ENCODE peak calls at places on chromosomes 4 and X, in four cellular contexts. I is GM23338, O is stomach, D is MM.1S. G is an unnamed sample.

GRCh38 chr4:74932832-74933561 is at the start of gene PARM1:
- DNase-seq in I (peak; percentile 96), D (peak; percentile 94), O (peak; percentile 94), G (peak; percentile 79)

GRCh38 chrX:105179644-105180043 is 40.9 kb downstream of the TEX13A start:
- DNase-seq in D (no peak), I (no peak), O (no peak), G (no peak)

GRCh38 chrX:11180571-11180970 is 69.4 kb downstream of the HCCS start:
- DNase-seq in O (no peak), I (no peak), D (no peak), G (no peak)

GRCh38 chr4:37827030-37827705 is 682 bp downstream of the PGM2 start:
- DNase-seq in O (peak; percentile 27), I (no peak), D (peak; percentile 6), G (no peak)

GRCh38 chrX:132330156-132330729 is 111.0 kb upstream of the RAP2C start:
- DNase-seq in I (no peak), O (no peak), D (peak; percentile 6), G (no peak)

GRCh38 chrX:39629001-39629400 is 468.8 kb downstream of the BCOR start:
- DNase-seq in I (no peak), O (no peak), D (no peak), G (no peak)

GRCh38 chr4:55397521-55398321 is 2.0 kb downstream of the TMEM165 start:
- DNase-seq in D (peak; percentile 17), I (no peak), O (no peak), G (no peak)

GRCh38 chrX:130111220-130111934 is 1.1 kb upstream of the ELF4 start:
- DNase-seq in I (peak; percentile 17), O (no peak), D (no peak), G (no peak)

GRCh38 chr4:76373919-76374552 is 46.9 kb downstream of the CCDC158 start:
- DNase-seq in D (no peak), I (no peak), O (no peak), G (no peak)

GRCh38 chrX:107628662-107629532 is 587 bp downstream of the PRPS1 start:
- DNase-seq in D (peak; percentile 35), O (no peak), I (peak; percentile 44), G (peak; percentile 51)

GRCh38 chr4:148112231-148112982 is 329.8 kb downstream of the NR3C2 start:
- DNase-seq in O (no peak), D (no peak), I (no peak), G (peak; percentile 70)

GRCh38 chr4:172942840-172943239 is 225.8 kb upstream of the GALNT7 start:
- DNase-seq in D (no peak), I (no peak), O (no peak), G (no peak)

GRCh38 chrX:23907106-23907495 is 637 bp downstream of the APOO start:
- DNase-seq in O (no peak), D (peak; percentile 33), I (peak; percentile 47), G (no peak)

GRCh38 chr4:94171616-94172015 is 36.0 kb upstream of the SMARCAD1 start:
- DNase-seq in I (peak; percentile 42), O (no peak), D (no peak), G (no peak)

GRCh38 chrX:121128946-121129345 is 81.5 kb downstream of the GLUD2 start:
- DNase-seq in O (no peak), D (no peak), I (no peak), G (peak; percentile 69)

GRCh38 chrX:123274796-123275195 is 90.7 kb downstream of the GRIA3 start:
- DNase-seq in D (no peak), O (no peak), I (no peak), G (no peak)

GRCh38 chrX:123282241-123282640 is 98.2 kb downstream of the GRIA3 start:
- DNase-seq in I (no peak), O (no peak), D (no peak), G (no peak)

GRCh38 chrX:123277347-123277746 is 93.3 kb downstream of the GRIA3 start:
- DNase-seq in I (peak; percentile 17), O (no peak), D (no peak), G (no peak)

GRCh38 chrX:123277821-123278220 is 93.7 kb downstream of the GRIA3 start:
- DNase-seq in O (no peak), I (peak; percentile 4), D (no peak), G (no peak)
- TF ChIP-seq CTCF in O (no peak), I (peak; percentile 14), D (no peak), G (no peak)

GRCh38 chrX:18899796-18900380 is 84.0 kb downstream of the PHKA2 start:
- DNase-seq in O (no peak), I (peak; percentile 35), D (no peak), G (peak; percentile 52)
- TF ChIP-seq CTCF in O (peak; percentile 15), I (peak; percentile 54), D (no peak), G (peak; percentile 59)

DNA sequence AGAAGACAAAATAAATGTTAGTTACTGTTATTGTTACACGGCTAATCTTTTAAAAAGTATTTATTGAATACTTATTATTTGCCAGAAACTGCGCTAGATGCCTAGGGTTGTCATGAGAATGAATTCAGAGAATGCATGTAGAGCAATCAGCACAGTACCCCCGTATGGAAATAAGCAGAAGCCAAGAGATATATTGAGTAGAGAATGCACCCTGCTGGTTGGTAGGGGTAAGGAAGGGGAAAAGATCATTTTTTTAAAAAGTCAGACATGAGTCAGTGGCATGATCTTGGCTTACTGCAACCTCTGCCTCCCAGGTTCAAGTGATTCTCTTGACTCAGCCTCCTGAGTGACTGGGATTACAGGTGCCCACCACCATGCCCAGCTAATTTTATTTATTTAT is 13.1 kb upstream of the DRP2 start:
- DNase-seq in D (peak; percentile 11), O (no peak), I (peak; percentile 52), G (peak; percentile 53)
- TF ChIP-seq CTCF in D (peak; percentile 35), O (peak; percentile 14), I (peak; percentile 39), G (peak; percentile 43)

GRCh38 chr4:5888222-5888701 is 4.6 kb downstream of the CRMP1 start:
- DNase-seq in D (no peak), O (no peak), I (peak; percentile 87), G (peak; percentile 75)
- TF ChIP-seq CTCF in D (no peak), O (no peak), I (no peak), G (no peak)

GRCh38 chr4:77615153-77615552 is 9.5 kb downstream of the CXCL13 start:
- DNase-seq in I (no peak), D (no peak), O (no peak), G (no peak)

GRCh38 chr4:77618383-77619241 is 13.0 kb downstream of the CXCL13 start:
- DNase-seq in I (peak; percentile 92), D (peak; percentile 71), O (peak; percentile 83), G (peak; percentile 54)

GRCh38 chr4:77617203-77617602 is 11.6 kb downstream of the CXCL13 start:
- DNase-seq in D (no peak), O (no peak), I (no peak), G (peak; percentile 0)

GRCh38 chr4:77621254-77621653 is 15.6 kb downstream of the CXCL13 start:
- DNase-seq in O (no peak), I (no peak), D (no peak), G (no peak)

GRCh38 chr4:77619408-77619807 is 13.8 kb downstream of the CXCL13 start:
- DNase-seq in I (no peak), O (peak; percentile 66), D (peak; percentile 29), G (no peak)
- TF ChIP-seq CTCF in I (no peak), O (peak; percentile 44), D (peak; percentile 37), G (no peak)

GRCh38 chr4:66926687-66927086 is 618.6 kb downstream of the CENPC start:
- DNase-seq in D (no peak), I (peak; percentile 31), O (no peak), G (no peak)
- TF ChIP-seq CTCF in D (no peak), I (peak; percentile 39), O (no peak), G (no peak)

DNA sequence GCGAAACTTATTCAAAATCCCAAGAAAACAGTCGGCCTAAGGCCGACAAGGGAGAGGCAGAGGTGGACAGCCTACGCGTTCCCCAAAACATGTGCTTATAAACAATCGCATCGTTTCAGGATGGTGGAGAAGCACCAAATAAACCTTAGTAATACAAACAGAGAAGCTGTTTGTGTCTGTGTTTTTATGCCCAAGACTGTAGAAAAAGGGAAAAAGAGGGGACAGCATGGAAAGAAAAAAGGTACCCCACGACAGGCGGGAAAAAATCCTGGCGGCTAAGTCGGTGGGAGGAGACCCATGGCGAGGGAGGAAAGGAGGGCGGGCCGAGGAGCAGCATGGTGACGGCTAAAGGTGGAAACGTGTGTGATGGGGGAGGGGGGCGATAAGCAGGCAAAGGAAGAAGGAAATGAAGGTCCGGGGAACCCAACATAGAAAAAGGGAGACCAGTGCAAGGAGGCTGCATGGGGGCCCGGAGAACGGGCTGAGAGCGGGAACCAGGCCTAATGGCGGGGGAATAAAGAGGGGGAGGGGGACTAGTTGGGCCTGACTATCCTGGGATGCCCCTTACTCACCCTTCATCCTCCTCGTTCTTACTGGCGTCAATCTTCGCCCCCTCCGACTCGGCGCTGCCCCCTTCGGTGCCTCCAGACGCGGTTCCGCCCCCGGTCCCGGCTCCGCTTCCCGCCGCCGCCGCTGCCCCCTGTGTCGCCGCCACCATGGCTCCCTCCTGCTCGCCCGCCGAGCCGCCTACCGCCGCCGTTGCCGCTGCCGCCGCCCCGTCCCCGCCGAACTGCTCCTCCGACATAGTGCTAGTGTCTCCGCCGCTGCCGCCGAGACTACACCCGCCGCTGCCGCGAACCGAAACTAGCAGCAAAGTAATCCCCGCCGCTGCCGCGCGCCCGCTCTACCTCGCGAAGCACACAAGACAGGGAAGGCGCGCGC is 646 bp downstream of the HNRNPD start:
- DNase-seq in I (peak; percentile 87), O (peak; percentile 82), D (peak; percentile 80), G (peak; percentile 79)
- TF ChIP-seq CTCF in I (no peak), O (no peak), D (no peak), G (no peak)

GRCh38 chr4:2930135-2930805 is 32.9 kb downstream of the NOP14 start:
- DNase-seq in I (no peak), O (peak; percentile 50), D (no peak), G (no peak)

GRCh38 chr4:2931765-2932560 is 31.2 kb downstream of the NOP14 start:
- DNase-seq in D (no peak), I (peak; percentile 63), O (peak; percentile 60), G (peak; percentile 59)

GRCh38 chr4:2932561-2932950 is 30.6 kb downstream of the NOP14 start:
- DNase-seq in D (no peak), O (peak; percentile 26), I (no peak), G (no peak)

GRCh38 chr4:2929469-2929868 is 33.7 kb downstream of the NOP14 start:
- DNase-seq in I (no peak), O (peak; percentile 24), D (no peak), G (no peak)

DNA sequence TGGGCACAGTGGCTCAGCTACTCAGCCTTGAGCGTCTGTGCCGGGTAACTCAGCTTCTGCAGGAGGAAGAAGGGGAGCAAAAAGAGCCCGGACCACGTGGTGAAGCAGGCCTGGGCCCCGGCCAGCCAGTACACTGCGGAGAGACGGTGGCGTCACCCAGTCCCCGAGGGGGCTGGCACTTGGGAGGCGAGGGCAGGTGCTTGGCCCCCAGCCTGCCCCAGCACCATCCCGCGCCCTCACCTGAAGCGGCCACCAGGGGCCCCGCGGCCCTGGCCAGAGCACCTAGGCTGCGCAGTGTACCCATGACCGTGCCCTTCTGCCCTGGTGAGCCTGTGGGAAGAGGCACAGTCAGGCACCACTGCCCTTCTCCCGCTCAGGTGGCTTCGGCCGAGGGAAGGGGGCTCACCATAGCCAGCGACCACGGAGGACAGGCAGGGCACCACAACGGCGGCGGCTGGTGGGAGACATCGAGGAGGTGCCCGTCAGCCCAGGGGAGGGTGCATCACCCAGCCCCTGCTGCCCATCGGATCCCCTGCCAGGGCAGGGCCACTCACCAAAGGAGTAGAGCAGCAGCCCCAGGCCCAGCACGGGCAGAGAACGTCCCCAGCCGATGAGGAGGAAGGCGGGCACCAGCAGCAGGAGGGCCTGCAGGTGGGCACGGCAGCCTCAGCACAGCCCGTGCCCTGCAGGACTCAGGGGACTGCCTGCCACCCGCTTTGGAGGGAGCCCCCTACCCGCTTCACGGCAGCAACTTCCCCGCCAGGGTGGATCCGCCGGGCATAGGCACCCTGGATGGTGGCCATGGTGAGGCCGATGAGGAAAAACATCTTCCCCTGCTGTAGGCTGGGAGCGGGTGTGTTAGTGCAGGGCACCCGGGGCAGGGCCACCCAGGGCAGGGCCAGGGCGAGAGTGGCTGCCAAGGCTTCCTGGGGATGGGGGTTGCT is 32.1 kb downstream of the NOP14 start:
- DNase-seq in I (no peak), D (no peak), O (peak; percentile 86), G (no peak)
- TF ChIP-seq CTCF in I (no peak), D (no peak), O (peak; percentile 39), G (no peak)

G was measured in A673.